ENCODE peak calls at places on chromosomes 6 and 20, in seven cellular contexts. One of them, this sample, is unnamed.

GRCh38 chr20:31608256-31608980 is 3.3 kb downstream of the ID1 start:
- DNase-seq in OCI-LY7: no peak
- DNase-seq in heart right ventricle: peak; percentile 80
- DNase-seq in tibial artery: peak; percentile 73
- DNase-seq in heart left ventricle: peak; percentile 92
- DNase-seq in mesenchymal stem cell: peak; percentile 85
- DNase-seq in CD8-positive, alpha-beta T cell: no peak
- DNase-seq in this sample: no peak

GRCh38 chr6:105259912-105260889 is 80.4 kb upstream of the POPDC3 start:
- DNase-seq in heart right ventricle: no peak
- DNase-seq in OCI-LY7: no peak
- DNase-seq in tibial artery: no peak
- DNase-seq in mesenchymal stem cell: no peak
- DNase-seq in heart left ventricle: peak; percentile 24
- DNase-seq in CD8-positive, alpha-beta T cell: no peak
- DNase-seq in this sample: no peak

GRCh38 chr6:37285861-37286311 is 27.9 kb upstream of the TMEM217 start:
- DNase-seq in mesenchymal stem cell: no peak
- DNase-seq in CD8-positive, alpha-beta T cell: no peak
- DNase-seq in OCI-LY7: no peak
- DNase-seq in tibial artery: no peak
- DNase-seq in heart left ventricle: no peak
- DNase-seq in heart right ventricle: no peak
- DNase-seq in this sample: no peak

GRCh38 chr6:90425161-90425641 is 128.6 kb upstream of the BACH2 start:
- DNase-seq in CD8-positive, alpha-beta T cell: no peak
- DNase-seq in tibial artery: no peak
- DNase-seq in OCI-LY7: no peak
- DNase-seq in mesenchymal stem cell: no peak
- DNase-seq in heart left ventricle: no peak
- DNase-seq in heart right ventricle: no peak
- DNase-seq in this sample: peak; percentile 58

GRCh38 chr20:699342-699741 is 23.7 kb upstream of the SCRT2 start:
- DNase-seq in OCI-LY7: no peak
- DNase-seq in heart left ventricle: no peak
- DNase-seq in mesenchymal stem cell: no peak
- DNase-seq in heart right ventricle: no peak
- DNase-seq in CD8-positive, alpha-beta T cell: no peak
- DNase-seq in tibial artery: no peak
- DNase-seq in this sample: no peak

GRCh38 chr6:73943401-73943800 is 247.4 kb downstream of the CD109 start:
- DNase-seq in tibial artery: no peak
- DNase-seq in heart left ventricle: no peak
- DNase-seq in heart right ventricle: no peak
- DNase-seq in CD8-positive, alpha-beta T cell: no peak
- DNase-seq in mesenchymal stem cell: no peak
- DNase-seq in OCI-LY7: no peak
- DNase-seq in this sample: no peak

GRCh38 chr6:157223486-157223885 is 99.8 kb downstream of the TMEM242 start:
- DNase-seq in heart left ventricle: no peak
- DNase-seq in CD8-positive, alpha-beta T cell: no peak
- DNase-seq in tibial artery: no peak
- DNase-seq in OCI-LY7: peak; percentile 24
- DNase-seq in heart right ventricle: no peak
- DNase-seq in mesenchymal stem cell: no peak
- DNase-seq in this sample: no peak

GRCh38 chr6:139165324-139165723 is 30.4 kb downstream of the HECA start:
- DNase-seq in tibial artery: no peak
- DNase-seq in heart right ventricle: no peak
- DNase-seq in CD8-positive, alpha-beta T cell: no peak
- DNase-seq in heart left ventricle: no peak
- DNase-seq in mesenchymal stem cell: no peak
- DNase-seq in OCI-LY7: peak; percentile 14
- DNase-seq in this sample: no peak

GRCh38 chr6:34951741-34952140 is 62.7 kb downstream of the ANKS1A start:
- DNase-seq in heart right ventricle: no peak
- DNase-seq in heart left ventricle: no peak
- DNase-seq in CD8-positive, alpha-beta T cell: no peak
- DNase-seq in mesenchymal stem cell: no peak
- DNase-seq in OCI-LY7: no peak
- DNase-seq in tibial artery: no peak
- DNase-seq in this sample: no peak

GRCh38 chr6:69796081-69796626 is 656 bp downstream of the LMBRD1 start:
- DNase-seq in OCI-LY7: peak; percentile 69
- DNase-seq in tibial artery: peak; percentile 25
- DNase-seq in CD8-positive, alpha-beta T cell: peak; percentile 21
- DNase-seq in heart right ventricle: no peak
- DNase-seq in mesenchymal stem cell: peak; percentile 56
- DNase-seq in heart left ventricle: no peak
- DNase-seq in this sample: peak; percentile 87

GRCh38 chr6:29813809-29814208 is 13.8 kb upstream of the HLA-G start:
- DNase-seq in heart right ventricle: no peak
- DNase-seq in tibial artery: no peak
- DNase-seq in heart left ventricle: no peak
- DNase-seq in mesenchymal stem cell: no peak
- DNase-seq in OCI-LY7: no peak
- DNase-seq in CD8-positive, alpha-beta T cell: no peak
- DNase-seq in this sample: no peak

GRCh38 chr6:14612016-14612415 is 494.4 kb downstream of the CD83 start:
- DNase-seq in heart left ventricle: no peak
- DNase-seq in tibial artery: no peak
- DNase-seq in OCI-LY7: no peak
- DNase-seq in mesenchymal stem cell: peak; percentile 29
- DNase-seq in CD8-positive, alpha-beta T cell: no peak
- DNase-seq in heart right ventricle: no peak
- DNase-seq in this sample: no peak

GRCh38 chr20:64084209-64085152 is at the start of gene LKAAEAR1:
- DNase-seq in heart right ventricle: no peak
- DNase-seq in tibial artery: no peak
- DNase-seq in heart left ventricle: no peak
- DNase-seq in mesenchymal stem cell: no peak
- DNase-seq in OCI-LY7: no peak
- DNase-seq in CD8-positive, alpha-beta T cell: no peak
- DNase-seq in this sample: no peak

GRCh38 chr6:109143191-109143590 is 47.9 kb downstream of the CEP57L1 start:
- DNase-seq in mesenchymal stem cell: peak; percentile 48
- DNase-seq in tibial artery: no peak
- DNase-seq in OCI-LY7: no peak
- DNase-seq in heart right ventricle: no peak
- DNase-seq in CD8-positive, alpha-beta T cell: no peak
- DNase-seq in heart left ventricle: no peak
- DNase-seq in this sample: no peak

GRCh38 chr6:42970859-42971612 is 7.9 kb downstream of the PEX6 start:
- DNase-seq in CD8-positive, alpha-beta T cell: no peak
- DNase-seq in OCI-LY7: no peak
- DNase-seq in heart right ventricle: no peak
- DNase-seq in tibial artery: no peak
- DNase-seq in heart left ventricle: no peak
- DNase-seq in mesenchymal stem cell: peak; percentile 65
- DNase-seq in this sample: no peak

GRCh38 chr6:85015396-85015990 is 251.1 kb upstream of the TBX18 start:
- DNase-seq in heart right ventricle: peak; percentile 31
- DNase-seq in CD8-positive, alpha-beta T cell: no peak
- DNase-seq in heart left ventricle: peak; percentile 30
- DNase-seq in OCI-LY7: no peak
- DNase-seq in mesenchymal stem cell: peak; percentile 58
- DNase-seq in tibial artery: peak; percentile 41
- DNase-seq in this sample: no peak

GRCh38 chr6:151093706-151094105 is 146.1 kb upstream of the AKAP12 start:
- DNase-seq in OCI-LY7: no peak
- DNase-seq in heart left ventricle: no peak
- DNase-seq in heart right ventricle: no peak
- DNase-seq in CD8-positive, alpha-beta T cell: no peak
- DNase-seq in tibial artery: peak; percentile 2
- DNase-seq in mesenchymal stem cell: no peak
- DNase-seq in this sample: no peak

DNA sequence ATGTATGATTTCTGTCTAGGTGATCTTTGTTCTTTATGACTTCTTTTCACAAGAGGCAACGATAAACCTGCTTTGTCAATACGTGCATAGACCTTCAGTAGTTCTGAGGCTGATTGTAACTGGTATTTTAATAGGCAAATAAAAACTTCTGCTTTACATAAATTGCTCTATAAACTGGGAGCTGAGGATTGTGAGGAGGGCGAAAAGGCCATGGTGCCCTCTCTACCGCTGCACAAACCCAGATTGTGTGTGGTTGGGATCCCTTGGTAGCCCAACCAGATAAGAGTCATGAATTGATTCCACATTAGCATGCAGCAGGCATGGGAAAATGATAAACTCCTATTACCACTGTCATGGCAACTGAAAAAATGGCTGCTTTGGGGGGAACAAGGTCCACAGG is 157.7 kb upstream of the SALL4 start:
- DNase-seq in CD8-positive, alpha-beta T cell: no peak
- DNase-seq in heart right ventricle: no peak
- DNase-seq in heart left ventricle: no peak
- DNase-seq in OCI-LY7: no peak
- DNase-seq in tibial artery: no peak
- DNase-seq in mesenchymal stem cell: no peak
- DNase-seq in this sample: no peak
- H3K4me3 ChIP-seq in CD8-positive, alpha-beta T cell: no peak overlapping the region
- H3K4me3 ChIP-seq in heart right ventricle: no peak overlapping the region
- H3K4me3 ChIP-seq in heart left ventricle: no peak overlapping the region
- H3K4me3 ChIP-seq in OCI-LY7: no peak overlapping the region
- H3K4me3 ChIP-seq in tibial artery: no peak overlapping the region
- H3K4me3 ChIP-seq in mesenchymal stem cell: no peak overlapping the region
- H3K4me3 ChIP-seq in this sample: no peak overlapping the region

GRCh38 chr6:21749754-21750153 is 156.2 kb downstream of the SOX4 start:
- DNase-seq in OCI-LY7: no peak
- DNase-seq in heart left ventricle: no peak
- DNase-seq in mesenchymal stem cell: no peak
- DNase-seq in heart right ventricle: no peak
- DNase-seq in tibial artery: no peak
- DNase-seq in CD8-positive, alpha-beta T cell: no peak
- DNase-seq in this sample: no peak
- H3K27ac ChIP-seq in OCI-LY7: no peak overlapping the region
- H3K27ac ChIP-seq in heart left ventricle: no peak overlapping the region
- H3K27ac ChIP-seq in mesenchymal stem cell: no peak overlapping the region
- H3K27ac ChIP-seq in heart right ventricle: no peak overlapping the region
- H3K27ac ChIP-seq in tibial artery: no peak overlapping the region
- H3K27ac ChIP-seq in CD8-positive, alpha-beta T cell: no peak overlapping the region
- H3K27ac ChIP-seq in this sample: no peak overlapping the region

GRCh38 chr6:160933256-160933655 is 58.3 kb upstream of the MAP3K4 start:
- DNase-seq in heart left ventricle: no peak
- DNase-seq in heart right ventricle: peak; percentile 14
- DNase-seq in OCI-LY7: no peak
- DNase-seq in CD8-positive, alpha-beta T cell: no peak
- DNase-seq in mesenchymal stem cell: no peak
- DNase-seq in tibial artery: no peak
- DNase-seq in this sample: no peak

GRCh38 chr6:160929831-160930230 is 61.7 kb upstream of the MAP3K4 start:
- DNase-seq in CD8-positive, alpha-beta T cell: no peak
- DNase-seq in mesenchymal stem cell: no peak
- DNase-seq in heart right ventricle: no peak
- DNase-seq in heart left ventricle: no peak
- DNase-seq in OCI-LY7: no peak
- DNase-seq in tibial artery: no peak
- DNase-seq in this sample: no peak

GRCh38 chr6:160931378-160932343 is 59.9 kb upstream of the MAP3K4 start:
- DNase-seq in CD8-positive, alpha-beta T cell: no peak
- DNase-seq in heart left ventricle: no peak
- DNase-seq in tibial artery: no peak
- DNase-seq in OCI-LY7: no peak
- DNase-seq in heart right ventricle: no peak
- DNase-seq in mesenchymal stem cell: peak; percentile 9
- DNase-seq in this sample: peak; percentile 15

GRCh38 chr6:160927416-160927815 is 64.2 kb upstream of the MAP3K4 start:
- DNase-seq in tibial artery: no peak
- DNase-seq in CD8-positive, alpha-beta T cell: no peak
- DNase-seq in mesenchymal stem cell: no peak
- DNase-seq in heart right ventricle: no peak
- DNase-seq in heart left ventricle: no peak
- DNase-seq in OCI-LY7: no peak
- DNase-seq in this sample: no peak

DNA sequence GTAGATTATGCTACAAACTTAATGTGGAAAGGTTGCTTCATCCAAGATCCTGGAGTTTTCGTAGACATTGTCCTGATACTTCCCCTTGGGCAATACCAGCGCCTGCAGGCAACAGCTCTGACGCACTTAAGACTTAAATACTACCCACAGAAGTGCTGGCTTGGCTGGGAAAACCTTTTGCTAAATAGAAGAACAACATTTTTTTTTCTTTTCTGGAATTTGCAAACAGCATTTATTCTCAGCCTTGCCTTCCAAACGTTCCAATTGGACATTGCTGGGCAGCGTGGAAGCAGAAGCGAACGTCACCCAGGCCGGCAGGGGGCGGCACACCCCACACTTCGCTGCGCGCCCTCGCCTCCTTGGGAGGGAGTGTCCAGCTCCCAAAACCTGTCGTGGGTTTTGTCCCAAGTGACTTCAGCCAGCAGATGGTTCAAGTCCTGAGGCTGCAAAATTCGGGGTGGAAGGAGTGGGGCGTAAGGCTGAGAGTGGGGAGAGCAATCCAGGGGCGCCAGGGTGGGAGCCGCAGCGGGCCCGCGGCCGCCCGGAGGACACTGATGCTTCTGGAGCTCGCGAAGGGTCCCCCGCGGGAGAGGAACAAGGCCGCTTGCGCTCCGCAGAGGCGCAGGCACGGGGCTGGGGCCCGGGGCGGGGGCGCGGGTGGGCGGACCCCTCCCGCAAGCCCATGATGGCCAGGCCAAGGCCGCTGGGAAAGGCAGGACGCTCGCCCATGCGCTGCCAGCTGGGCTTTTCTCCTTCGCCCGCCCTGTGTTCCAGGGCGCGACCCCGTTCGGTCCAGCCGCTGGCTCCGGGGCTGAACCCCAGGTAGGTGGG is 60.8 kb upstream of the MAP3K4 start:
- DNase-seq in CD8-positive, alpha-beta T cell: peak; percentile 5
- DNase-seq in OCI-LY7: peak; percentile 2
- DNase-seq in heart left ventricle: peak; percentile 74
- DNase-seq in tibial artery: peak; percentile 60
- DNase-seq in mesenchymal stem cell: peak; percentile 71
- DNase-seq in heart right ventricle: peak; percentile 83
- DNase-seq in this sample: peak; percentile 59
- H3K4me3 ChIP-seq in CD8-positive, alpha-beta T cell: peak overlapping the region; percentile 41
- H3K4me3 ChIP-seq in OCI-LY7: no peak overlapping the region
- H3K4me3 ChIP-seq in heart left ventricle: peak overlapping the region; percentile 41
- H3K4me3 ChIP-seq in tibial artery: peak overlapping the region; percentile 51
- H3K4me3 ChIP-seq in mesenchymal stem cell: peak overlapping the region; percentile 79
- H3K4me3 ChIP-seq in heart right ventricle: peak overlapping the region; percentile 56
- H3K4me3 ChIP-seq in this sample: no peak overlapping the region

GRCh38 chr20:38153401-38153800 is 11.7 kb downstream of the TGM2 start:
- DNase-seq in mesenchymal stem cell: no peak
- DNase-seq in heart left ventricle: no peak
- DNase-seq in heart right ventricle: no peak
- DNase-seq in CD8-positive, alpha-beta T cell: no peak
- DNase-seq in tibial artery: no peak
- DNase-seq in OCI-LY7: no peak
- DNase-seq in this sample: no peak
- H3K27ac ChIP-seq in mesenchymal stem cell: no peak overlapping the region
- H3K27ac ChIP-seq in heart left ventricle: peak overlapping the region; percentile 96
- H3K27ac ChIP-seq in heart right ventricle: peak overlapping the region; percentile 93
- H3K27ac ChIP-seq in CD8-positive, alpha-beta T cell: no peak overlapping the region
- H3K27ac ChIP-seq in tibial artery: peak overlapping the region; percentile 89
- H3K27ac ChIP-seq in OCI-LY7: no peak overlapping the region
- H3K27ac ChIP-seq in this sample: no peak overlapping the region

This sample was measured in CD4-positive, alpha-beta memory T cell.